ENCODE peak calls at places on chromosomes 3 and 15, in six cellular contexts. One of them, this sample, is unnamed.

GRCh38 chr15:41825145-41825544 is 2.7 kb upstream of the JMJD7 start:
- DNase-seq in A549: no peak
- DNase-seq in H1: no peak
- DNase-seq in HepG2: no peak
- DNase-seq in HCT116: no peak
- DNase-seq in GM12878: no peak
- DNase-seq in this sample: no peak

GRCh38 chr3:115623414-115623868 is at the start of gene GAP43:
- DNase-seq in A549: peak
- DNase-seq in H1: peak
- DNase-seq in HepG2: peak
- DNase-seq in HCT116: no peak
- DNase-seq in GM12878: no peak
- DNase-seq in this sample: no peak

GRCh38 chr3:124850633-124851032 is 36.5 kb downstream of the ITGB5 start:
- DNase-seq in A549: no peak
- DNase-seq in H1: no peak
- DNase-seq in HepG2: no peak
- DNase-seq in HCT116: no peak
- DNase-seq in GM12878: no peak
- DNase-seq in this sample: no peak

GRCh38 chr3:143480306-143480852 is 360.8 kb downstream of the CHST2 start:
- DNase-seq in A549: peak
- DNase-seq in H1: no peak
- DNase-seq in HepG2: no peak
- DNase-seq in HCT116: no peak
- DNase-seq in GM12878: no peak
- DNase-seq in this sample: no peak

GRCh38 chr3:126213376-126214044 is 33.1 kb upstream of the ALDH1L1 start:
- DNase-seq in A549: no peak
- DNase-seq in H1: no peak
- DNase-seq in HepG2: no peak
- DNase-seq in HCT116: no peak
- DNase-seq in GM12878: no peak
- DNase-seq in this sample: no peak

GRCh38 chr3:80087769-80088168 is 320.0 kb upstream of the ROBO1 start:
- DNase-seq in A549: no peak
- DNase-seq in H1: no peak
- DNase-seq in HepG2: no peak
- DNase-seq in HCT116: no peak
- DNase-seq in GM12878: no peak
- DNase-seq in this sample: no peak

GRCh38 chr3:36991923-36992805 is 767 bp downstream of the EPM2AIP1 start:
- DNase-seq in A549: peak
- DNase-seq in H1: no peak
- DNase-seq in HepG2: peak
- DNase-seq in HCT116: no peak
- DNase-seq in GM12878: no peak
- DNase-seq in this sample: peak

GRCh38 chr3:41265823-41266273 is 66.5 kb downstream of the CTNNB1 start:
- DNase-seq in A549: peak
- DNase-seq in H1: no peak
- DNase-seq in HepG2: peak
- DNase-seq in HCT116: no peak
- DNase-seq in GM12878: no peak
- DNase-seq in this sample: no peak

GRCh38 chr3:146065573-146066006 is 95.4 kb downstream of the PLOD2 start:
- DNase-seq in A549: peak
- DNase-seq in H1: no peak
- DNase-seq in HepG2: peak
- DNase-seq in HCT116: peak
- DNase-seq in GM12878: no peak
- DNase-seq in this sample: no peak

GRCh38 chr15:48250640-48251076 is 44.6 kb downstream of the SLC12A1 start:
- DNase-seq in A549: peak
- DNase-seq in H1: peak
- DNase-seq in HepG2: peak
- DNase-seq in HCT116: peak
- DNase-seq in GM12878: peak
- DNase-seq in this sample: peak

GRCh38 chr3:138114988-138115971 is at the start of gene DZIP1L:
- DNase-seq in A549: peak
- DNase-seq in H1: peak
- DNase-seq in HepG2: peak
- DNase-seq in HCT116: peak
- DNase-seq in GM12878: no peak
- DNase-seq in this sample: peak

GRCh38 chr3:129441782-129442181 is 1.8 kb downstream of the IFT122 start:
- DNase-seq in A549: no peak
- DNase-seq in H1: no peak
- DNase-seq in HepG2: no peak
- DNase-seq in HCT116: no peak
- DNase-seq in GM12878: no peak
- DNase-seq in this sample: no peak

GRCh38 chr15:100726426-100727190 is 124.2 kb downstream of the ASB7 start:
- DNase-seq in A549: no peak
- DNase-seq in H1: peak
- DNase-seq in HepG2: no peak
- DNase-seq in HCT116: no peak
- DNase-seq in GM12878: no peak
- DNase-seq in this sample: no peak

GRCh38 chr3:52034212-52034611 is 22.2 kb downstream of the DUSP7 start:
- DNase-seq in A549: no peak
- DNase-seq in H1: no peak
- DNase-seq in HepG2: no peak
- DNase-seq in HCT116: no peak
- DNase-seq in GM12878: no peak
- DNase-seq in this sample: no peak

GRCh38 chr3:187314176-187314575 is 22.6 kb upstream of the MASP1 start:
- DNase-seq in A549: no peak
- DNase-seq in H1: no peak
- DNase-seq in HepG2: no peak
- DNase-seq in HCT116: no peak
- DNase-seq in GM12878: no peak
- DNase-seq in this sample: no peak

GRCh38 chr3:183548262-183548769 is 7.2 kb downstream of the KLHL6 start:
- DNase-seq in A549: peak
- DNase-seq in H1: no peak
- DNase-seq in HepG2: no peak
- DNase-seq in HCT116: no peak
- DNase-seq in GM12878: no peak
- DNase-seq in this sample: no peak

GRCh38 chr3:168615489-168616020 is 519.8 kb upstream of the GOLIM4 start:
- DNase-seq in A549: no peak
- DNase-seq in H1: no peak
- DNase-seq in HepG2: no peak
- DNase-seq in HCT116: no peak
- DNase-seq in GM12878: no peak
- DNase-seq in this sample: no peak

GRCh38 chr3:126258670-126259069 is 78.3 kb upstream of the ALDH1L1 start:
- DNase-seq in A549: peak
- DNase-seq in H1: no peak
- DNase-seq in HepG2: no peak
- DNase-seq in HCT116: no peak
- DNase-seq in GM12878: no peak
- DNase-seq in this sample: peak

GRCh38 chr3:119352863-119353527 is 58.8 kb downstream of the ARHGAP31 start:
- DNase-seq in A549: peak
- DNase-seq in H1: no peak
- DNase-seq in HepG2: peak
- DNase-seq in HCT116: peak
- DNase-seq in GM12878: no peak
- DNase-seq in this sample: no peak

GRCh38 chr3:67518196-67518595 is 136.2 kb downstream of the SUCLG2 start:
- DNase-seq in A549: no peak
- DNase-seq in H1: no peak
- DNase-seq in HepG2: no peak
- DNase-seq in HCT116: no peak
- DNase-seq in GM12878: no peak
- DNase-seq in this sample: no peak

GRCh38 chr3:141331370-141332318 is 36.7 kb upstream of the ZBTB38 start:
- DNase-seq in A549: peak
- DNase-seq in H1: no peak
- DNase-seq in HepG2: peak
- DNase-seq in HCT116: peak
- DNase-seq in GM12878: peak
- DNase-seq in this sample: peak

GRCh38 chr15:74780523-74780982 is 1.3 kb upstream of the CSK start:
- DNase-seq in A549: no peak
- DNase-seq in H1: no peak
- DNase-seq in HepG2: no peak
- DNase-seq in HCT116: no peak
- DNase-seq in GM12878: no peak
- DNase-seq in this sample: no peak

GRCh38 chr3:30549600-30549999 is 56.8 kb upstream of the TGFBR2 start:
- DNase-seq in A549: no peak
- DNase-seq in H1: no peak
- DNase-seq in HepG2: no peak
- DNase-seq in HCT116: no peak
- DNase-seq in GM12878: no peak
- DNase-seq in this sample: no peak

DNA sequence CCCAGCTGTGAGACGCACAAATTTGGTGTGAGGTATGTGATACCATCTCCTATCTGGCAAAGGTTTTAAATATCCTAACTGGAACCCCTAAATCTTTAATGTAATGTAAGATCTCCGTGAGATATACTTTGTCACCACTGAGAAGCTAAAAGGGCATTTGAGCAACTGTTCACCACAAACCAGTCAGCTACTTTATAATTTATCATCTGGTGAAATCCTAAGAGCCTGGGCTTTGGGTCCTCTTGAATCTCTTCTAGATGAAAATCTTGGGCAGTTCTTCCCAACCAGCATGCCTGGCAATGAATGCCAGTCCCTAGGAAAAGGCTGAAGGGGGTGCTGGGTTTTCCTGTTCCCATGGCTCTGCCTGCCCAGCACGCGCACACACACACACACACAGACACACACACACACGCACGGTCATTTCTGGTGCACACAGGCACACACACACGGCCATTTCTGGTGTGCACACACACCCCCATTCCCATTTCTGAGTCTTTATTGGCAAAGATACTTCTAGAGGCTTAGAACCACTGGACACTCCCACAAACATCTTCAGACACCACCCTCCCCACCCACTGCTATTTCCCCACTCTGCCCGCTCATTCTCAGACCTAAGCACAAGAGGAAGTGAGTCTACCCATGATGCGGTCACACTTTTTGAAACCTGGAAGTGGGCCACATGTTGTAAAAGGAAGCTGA is 72.6 kb downstream of the MYO1E start:
- DNase-seq in A549: peak
- DNase-seq in H1: no peak
- DNase-seq in HepG2: no peak
- DNase-seq in HCT116: peak
- DNase-seq in GM12878: peak
- DNase-seq in this sample: no peak
- TF ChIP-seq CEBPB in A549: peak
- TF ChIP-seq CEBPB in H1: no peak
- TF ChIP-seq CEBPB in HepG2: no peak
- TF ChIP-seq CEBPB in HCT116: peak
- TF ChIP-seq CEBPB in GM12878: no peak
- TF ChIP-seq CEBPB in this sample: no peak

DNA sequence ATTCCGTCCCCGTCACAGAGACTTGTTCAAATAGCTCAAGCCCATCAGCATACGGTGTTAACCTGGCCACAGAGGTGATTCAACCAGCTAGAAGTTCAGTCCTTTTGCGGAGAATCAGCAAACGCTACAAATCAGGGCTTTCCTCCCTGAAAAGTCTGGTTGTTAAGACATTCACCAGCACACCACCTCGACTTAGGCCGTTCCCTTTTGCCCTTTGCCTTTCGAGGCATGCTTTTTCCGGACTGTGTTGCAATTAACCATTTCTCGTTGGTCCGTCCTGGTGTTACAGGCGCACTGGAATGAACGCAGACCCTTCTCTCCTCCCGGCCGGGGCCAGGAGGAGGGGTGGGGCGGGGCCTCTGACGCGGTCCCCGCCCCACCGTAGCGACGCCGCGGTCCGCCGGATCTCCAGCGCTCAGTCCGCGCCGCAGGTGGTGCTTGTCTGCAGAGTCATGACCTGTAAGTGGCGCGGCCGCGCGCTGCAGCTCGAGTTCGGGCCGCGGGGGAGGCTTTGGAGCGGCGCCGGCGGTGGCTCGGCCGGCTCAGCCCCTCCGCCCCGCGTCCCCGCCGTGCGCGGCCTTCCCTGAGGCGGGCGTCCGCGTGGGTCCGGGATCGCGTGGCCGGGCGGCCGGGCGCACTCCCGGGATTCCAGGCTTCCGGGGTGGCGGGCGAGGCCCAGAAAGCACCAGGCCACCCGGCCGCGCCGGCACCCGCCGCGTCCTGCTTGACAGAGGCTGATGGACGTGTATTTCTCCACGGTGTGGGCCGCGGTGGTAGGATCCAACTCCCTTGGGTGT is at the start of gene NIT2:
- DNase-seq in A549: peak
- DNase-seq in H1: peak
- DNase-seq in HepG2: peak
- DNase-seq in HCT116: peak
- DNase-seq in GM12878: no peak
- DNase-seq in this sample: peak
- TF ChIP-seq MAX in A549: peak
- TF ChIP-seq MAX in H1: peak
- TF ChIP-seq MAX in HepG2: peak
- TF ChIP-seq MAX in HCT116: peak
- TF ChIP-seq MAX in GM12878: no peak
- TF ChIP-seq MAX in this sample: no peak

DNA sequence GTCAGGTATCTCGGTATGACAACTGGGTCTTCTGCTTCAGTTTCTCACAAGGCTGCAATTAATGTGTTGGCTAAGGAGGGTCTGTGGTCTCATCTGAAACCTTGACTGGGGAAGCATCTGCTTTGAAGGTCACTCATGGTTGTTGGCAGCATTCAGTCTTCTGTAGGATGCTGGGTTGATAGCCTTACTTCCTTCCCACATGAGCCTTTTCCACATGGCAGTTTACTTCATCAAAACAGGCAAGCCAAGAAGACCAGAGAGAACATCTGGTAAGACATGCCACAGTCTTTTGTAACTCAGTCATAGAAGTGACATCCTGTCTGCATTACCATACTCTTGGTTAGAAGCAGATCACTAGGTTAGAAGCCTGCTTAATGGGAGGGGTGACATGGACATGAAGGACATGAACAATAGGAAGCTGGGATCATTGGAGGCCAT is 49.5 kb downstream of the CMC1 start:
- DNase-seq in A549: no peak
- DNase-seq in H1: no peak
- DNase-seq in HepG2: no peak
- DNase-seq in HCT116: no peak
- DNase-seq in GM12878: no peak
- DNase-seq in this sample: no peak
- TF ChIP-seq CEBPB in A549: no peak
- TF ChIP-seq CEBPB in H1: no peak
- TF ChIP-seq CEBPB in HepG2: no peak
- TF ChIP-seq CEBPB in HCT116: no peak
- TF ChIP-seq CEBPB in GM12878: no peak
- TF ChIP-seq CEBPB in this sample: no peak

GRCh38 chr3:132912416-132912753 is 125.8 kb upstream of the TMEM108 start:
- DNase-seq in A549: no peak
- DNase-seq in H1: no peak
- DNase-seq in HepG2: no peak
- DNase-seq in HCT116: no peak
- DNase-seq in GM12878: no peak
- DNase-seq in this sample: peak

GRCh38 chr3:132911741-132912415 is 126.3 kb upstream of the TMEM108 start:
- DNase-seq in A549: no peak
- DNase-seq in H1: no peak
- DNase-seq in HepG2: no peak
- DNase-seq in HCT116: no peak
- DNase-seq in GM12878: no peak
- DNase-seq in this sample: no peak

GRCh38 chr3:132907293-132907692 is 130.9 kb upstream of the TMEM108 start:
- DNase-seq in A549: no peak
- DNase-seq in H1: no peak
- DNase-seq in HepG2: no peak
- DNase-seq in HCT116: no peak
- DNase-seq in GM12878: no peak
- DNase-seq in this sample: no peak
- TF ChIP-seq MAX in A549: no peak
- TF ChIP-seq MAX in H1: no peak
- TF ChIP-seq MAX in HepG2: no peak
- TF ChIP-seq MAX in HCT116: no peak
- TF ChIP-seq MAX in GM12878: no peak
- TF ChIP-seq MAX in this sample: no peak